ENCODE peak calls at places on chromosome 9, in ten cellular contexts. C is immature natural killer cell; V is T1000; O is fibroblast of mammary gland; K is stimulated activated CD4-positive, alpha-beta T cell treated with anti-CD3 and anti-CD28 coated beads, TNF-alpha, amount 100 ng/mL, for 48 hours; H is HEK293T; U is NCI-H1417 treated with DMSO at 0.1 percent for 48 hours; E is pancreas; P is activated T-helper 1 cell treated with anti-CD3 and anti-CD28 coated beads, Interleukin-12 subunit alpha, Interleukin-12 subunit beta, Interleukin-2, Interleukin-4 antibody, amounts not matched to agents 30 ng/mL and 10 ng/mL and 1 ng/mL, durations not matched to agents 14 hours and 24 hours and 36 hours; M is activated T-cell treated with anti-CD3 and anti-CD28 coated beads for 24 hours. X is an unnamed sample.

GRCh38 chr9:134870311-134870694 is 10.3 kb upstream of the FCN2 start:
- DNase-seq in C (no peak), P (no peak), H (no peak), E (no peak), O (no peak), M (no peak), U (no peak), K (no peak), V (no peak), X (no peak)

GRCh38 chr9:82184524-82184923 is 196.0 kb downstream of the SPATA31D1 start:
- DNase-seq in O (no peak), H (no peak), U (peak; percentile 70), P (no peak), C (peak; percentile 46), V (no peak), M (no peak), K (no peak), E (no peak), X (no peak)

GRCh38 chr9:134662143-134662876 is 20.7 kb downstream of the COL5A1 start:
- DNase-seq in V (peak; percentile 64), U (no peak), P (no peak), E (no peak), O (peak; percentile 93), M (no peak), K (no peak), H (no peak), C (no peak), X (no peak)

GRCh38 chr9:114163517-114163924 is 8.2 kb downstream of the COL27A1 start:
- DNase-seq in M (no peak), C (no peak), K (no peak), H (peak; percentile 16), V (no peak), U (no peak), O (peak; percentile 57), P (no peak), E (peak; percentile 61), X (no peak)

GRCh38 chr9:6216002-6216401 is 395 bp downstream of the IL33 start:
- DNase-seq in C (no peak), P (no peak), E (no peak), H (no peak), M (no peak), K (no peak), U (no peak), O (no peak), V (no peak), X (no peak)

GRCh38 chr9:130823435-130823834 is 11.6 kb upstream of the ABL1 start:
- DNase-seq in C (no peak), K (no peak), H (no peak), M (no peak), V (no peak), U (no peak), E (no peak), P (no peak), O (peak; percentile 45), X (no peak)

GRCh38 chr9:89714316-89714715 is 109.5 kb downstream of the GADD45G start:
- DNase-seq in P (no peak), C (no peak), O (peak; percentile 8), U (no peak), M (no peak), E (no peak), K (no peak), V (no peak), H (no peak), X (no peak)

GRCh38 chr9:24832307-24832706 is 286.6 kb upstream of the IZUMO3 start:
- DNase-seq in H (peak; percentile 7), E (no peak), O (peak; percentile 0), M (no peak), U (no peak), C (no peak), P (no peak), K (no peak), V (no peak), X (no peak)

GRCh38 chr9:85640425-85640824 is 101.3 kb downstream of the AGTPBP1 start:
- DNase-seq in P (no peak), M (no peak), C (no peak), U (peak; percentile 54), H (no peak), O (no peak), K (no peak), V (no peak), E (no peak), X (no peak)

GRCh38 chr9:89442981-89443817 is 54.7 kb downstream of the SEMA4D start:
- DNase-seq in E (no peak), U (no peak), K (no peak), M (no peak), O (peak; percentile 62), H (no peak), V (no peak), C (no peak), P (no peak), X (no peak)

GRCh38 chr9:71819115-71819739 is 50.9 kb upstream of the CEMIP2 start:
- DNase-seq in C (peak; percentile 53), P (no peak), K (peak; percentile 45), V (no peak), M (peak; percentile 36), U (no peak), H (peak; percentile 23), O (peak; percentile 46), E (peak; percentile 39), X (peak; percentile 62)

GRCh38 chr9:137761032-137761431 is 116.5 kb upstream of the CACNA1B start:
- DNase-seq in K (no peak), V (no peak), M (peak; percentile 18), U (no peak), O (no peak), E (no peak), C (no peak), H (no peak), P (peak; percentile 19), X (no peak)

GRCh38 chr9:96279927-96280326 is 22.0 kb downstream of the HSD17B3 start:
- DNase-seq in O (no peak), C (no peak), V (no peak), M (no peak), K (no peak), U (no peak), P (no peak), H (no peak), E (no peak), X (no peak)

GRCh38 chr9:127734247-127734746 is 797 bp downstream of the TOR2A start:
- DNase-seq in H (no peak), U (no peak), E (no peak), K (no peak), O (no peak), P (no peak), C (no peak), V (no peak), M (no peak), X (no peak)

GRCh38 chr9:32500768-32501167 is 25.2 kb downstream of the RIGI start:
- DNase-seq in O (peak; percentile 64), V (no peak), C (no peak), E (no peak), K (no peak), M (no peak), P (no peak), H (no peak), U (no peak), X (no peak)

GRCh38 chr9:93954436-93955355 is at the start of gene BARX1:
- DNase-seq in C (no peak), H (peak; percentile 38), M (no peak), U (no peak), K (no peak), V (no peak), O (no peak), P (no peak), E (no peak), X (no peak)

GRCh38 chr9:88874391-88874790 is 116.9 kb upstream of the S1PR3 start:
- DNase-seq in V (no peak), E (no peak), O (no peak), M (no peak), P (no peak), K (no peak), H (no peak), C (no peak), U (no peak), X (peak; percentile 18)

GRCh38 chr9:98864257-98865180 is 57.0 kb downstream of the GALNT12 start:
- DNase-seq in P (no peak), V (no peak), U (no peak), O (peak; percentile 94), C (no peak), E (no peak), M (no peak), K (no peak), H (no peak), X (no peak)

GRCh38 chr9:692636-693459 is 148.6 kb upstream of the DMRT1 start:
- DNase-seq in M (no peak), U (no peak), H (no peak), C (no peak), V (no peak), E (no peak), O (no peak), K (no peak), P (no peak), X (peak; percentile 79)

GRCh38 chr9:70097187-70097586 is 53.5 kb downstream of the MAMDC2 start:
- DNase-seq in C (no peak), E (no peak), V (no peak), M (no peak), K (no peak), U (no peak), P (no peak), H (no peak), O (no peak), X (no peak)

GRCh38 chr9:71744754-71745521 is 23.4 kb downstream of the CEMIP2 start:
- DNase-seq in M (no peak), U (no peak), C (no peak), H (no peak), K (no peak), P (no peak), E (no peak), O (no peak), V (no peak), X (peak; percentile 41)

GRCh38 chr9:97840521-97840920 is 12.5 kb upstream of the FOXE1 start:
- DNase-seq in V (no peak), P (no peak), U (no peak), E (no peak), O (no peak), C (no peak), K (no peak), M (no peak), H (no peak), X (no peak)

GRCh38 chr9:132647355-132647754 is 22.4 kb downstream of the DDX31 start:
- DNase-seq in O (peak; percentile 100), E (no peak), V (peak; percentile 75), U (no peak), C (no peak), P (no peak), K (no peak), H (no peak), M (no peak), X (no peak)

GRCh38 chr9:114521846-114522245 is 16.6 kb upstream of the WHRN start:
- DNase-seq in E (no peak), H (no peak), C (no peak), K (no peak), V (no peak), O (no peak), P (no peak), U (no peak), M (no peak), X (no peak)

X was measured in SK-MEL-5.